ENCODE peak calls at places on chromosomes 16 and 17, in nine cellular contexts. U, A, G, Q, T, M, B, Y and S are unnamed samples.

GRCh38 chr16:59330030-59330670 is 596.0 kb upstream of the GOT2 start:
- DNase-seq in T (no peak), Q (no peak), G (no peak), M (no peak), U (peak), A (no peak), B (no peak), Y (no peak), S (no peak)

GRCh38 chr17:17313350-17313991 is 10.3 kb downstream of the NT5M start:
- DNase-seq in Q (peak), B (no peak), A (peak), M (peak), U (no peak), G (no peak), T (no peak), Y (peak), S (peak)

GRCh38 chr17:4195306-4195705 is 52.3 kb downstream of the CYB5D2 start:
- DNase-seq in B (no peak), U (peak), T (no peak), Y (no peak), Q (no peak), M (no peak), G (no peak), A (no peak), S (no peak)

GRCh38 chr17:54900457-54901229 is at the start of gene TOM1L1:
- DNase-seq in Y (no peak), A (peak), Q (peak), U (peak), M (peak), T (peak), B (peak), G (peak), S (peak)

GRCh38 chr17:19897108-19897854 is 29.5 kb upstream of the ULK2 start:
- DNase-seq in G (no peak), B (peak), U (no peak), M (peak), Y (no peak), A (peak), T (no peak), Q (peak), S (no peak)

GRCh38 chr16:70438325-70438982 is 446 bp downstream of the ST3GAL2 start:
- DNase-seq in A (no peak), U (no peak), Q (peak), T (no peak), G (no peak), Y (peak), M (no peak), B (peak), S (no peak)

GRCh38 chr16:85659805-85660511 is 28.8 kb downstream of the GINS2 start:
- DNase-seq in Q (peak), A (peak), M (peak), Y (peak), B (no peak), U (peak), T (no peak), G (no peak), S (no peak)

GRCh38 chr17:70158180-70158579 is 11.2 kb upstream of the KCNJ2 start:
- DNase-seq in G (no peak), U (no peak), Y (no peak), Q (no peak), T (no peak), M (no peak), A (no peak), B (no peak), S (no peak)

GRCh38 chr17:8986295-8986694 is 20.8 kb upstream of the PIK3R5 start:
- DNase-seq in Q (no peak), B (no peak), U (no peak), A (no peak), M (no peak), G (no peak), Y (no peak), T (no peak), S (no peak)
- TF ChIP-seq CTCF in Q (peak), B (no peak), U (peak), A (peak), M (no peak), G (no peak), Y (no peak), T (peak), S (peak)

DNA sequence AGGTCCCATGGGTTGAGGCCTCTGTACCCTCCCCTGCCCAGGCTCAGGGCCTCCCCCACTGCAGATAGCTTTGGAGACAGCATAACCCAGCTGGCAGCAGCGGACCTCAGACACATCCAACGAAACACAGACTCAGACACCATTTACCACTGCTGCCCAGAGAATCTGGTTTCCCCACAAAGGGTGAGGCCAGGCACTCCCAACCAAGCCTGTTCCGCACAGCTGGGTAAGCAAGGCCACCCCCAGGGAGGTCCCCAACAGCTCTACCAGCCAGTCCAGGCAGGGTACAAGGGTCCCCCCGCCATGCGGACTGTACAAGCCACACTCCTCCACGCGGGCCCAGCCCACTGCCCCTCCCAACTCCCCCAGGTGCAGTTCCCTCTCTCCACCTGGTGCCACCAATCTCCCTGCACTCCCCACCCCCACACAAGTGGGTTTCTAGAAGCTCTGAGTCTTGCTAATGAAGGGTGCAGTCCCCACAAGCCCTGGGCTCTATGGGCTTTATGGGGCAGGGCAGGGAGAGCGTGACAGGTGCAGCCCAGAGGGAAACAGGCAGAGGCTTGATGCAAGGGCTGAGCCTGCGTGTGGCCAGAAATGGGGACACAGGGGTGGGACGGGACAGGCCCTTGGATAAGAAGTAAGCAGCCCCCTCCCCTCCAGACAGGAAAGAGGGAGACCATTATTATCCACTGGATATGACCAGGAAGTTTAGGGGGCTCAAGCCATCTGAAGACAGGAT is 8.8 kb downstream of the RHBDF2 start:
- DNase-seq in A (no peak), B (no peak), T (no peak), G (no peak), M (no peak), Q (peak), Y (peak), U (no peak), S (no peak)
- H3K4me3 ChIP-seq in A (no peak), B (no peak), T (peak), G (peak), M (peak), Q (no peak), Y (peak), U (peak), S (no peak)

DNA sequence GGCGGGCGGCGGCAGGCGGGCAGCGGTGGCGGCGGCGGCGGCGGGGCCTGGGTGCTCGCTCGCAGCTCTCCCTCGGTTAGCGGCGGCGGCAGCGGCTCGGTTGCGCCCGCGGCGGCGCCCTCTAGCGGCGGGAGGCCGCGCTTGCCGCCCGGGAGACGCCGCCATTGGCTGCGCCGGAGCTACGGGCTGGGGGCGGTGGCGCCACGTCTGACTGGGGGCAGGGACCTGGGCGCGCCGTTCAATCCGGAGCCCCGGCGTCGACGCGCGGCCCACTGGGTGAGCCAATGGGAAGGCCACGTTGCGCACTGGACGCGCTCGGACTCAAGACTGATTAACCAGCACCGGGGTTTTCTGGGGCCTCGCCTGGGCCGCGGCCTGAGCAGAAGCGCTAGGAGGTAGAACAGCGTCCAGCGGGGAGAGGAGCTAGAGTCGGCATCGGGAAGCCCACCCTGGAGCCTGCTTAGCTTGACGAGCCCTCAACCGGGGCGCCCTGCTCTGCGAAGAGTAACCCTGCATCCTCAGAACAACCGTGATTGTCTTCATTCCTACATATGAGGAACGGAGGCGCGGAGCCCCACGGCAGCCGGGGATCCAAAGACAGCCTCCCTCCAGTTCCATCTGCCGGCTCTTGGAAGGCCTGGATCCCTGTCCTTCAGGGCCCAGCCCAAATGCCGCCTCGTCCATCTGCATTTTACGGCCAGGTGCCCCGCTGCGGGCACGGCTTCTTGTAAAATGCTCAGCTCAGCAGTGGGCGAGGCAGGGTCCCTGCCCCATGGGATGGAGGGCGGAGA is at the start of gene ZC3H7A:
- DNase-seq in A (peak), T (peak), U (peak), Y (peak), M (peak), B (peak), Q (peak), G (peak), S (peak)
- TF ChIP-seq CTCF in A (peak), T (peak), U (no peak), Y (peak), M (peak), B (peak), Q (peak), G (peak), S (peak)

GRCh38 chr16:17335826-17336492 is 134.8 kb downstream of the XYLT1 start:
- DNase-seq in A (no peak), Y (no peak), Q (no peak), T (no peak), M (no peak), B (no peak), G (no peak), U (no peak), S (no peak)
- H3K4me3 ChIP-seq in A (no peak), Y (no peak), Q (no peak), T (no peak), M (no peak), B (no peak), G (no peak), U (no peak), S (no peak)

GRCh38 chr17:42980766-42981397 is 517 bp downstream of the RUNDC1 start:
- DNase-seq in T (no peak), G (no peak), U (peak), A (peak), Y (peak), M (peak), B (no peak), Q (peak), S (no peak)
- TF ChIP-seq CTCF in T (no peak), G (no peak), U (no peak), A (peak), Y (no peak), M (no peak), B (no peak), Q (peak), S (peak)

GRCh38 chr17:27458524-27458908 is 2.3 kb downstream of the KSR1 start:
- DNase-seq in A (no peak), B (no peak), T (no peak), G (no peak), U (no peak), Y (no peak), Q (no peak), M (no peak), S (no peak)

GRCh38 chr17:27456681-27457404 is 595 bp downstream of the KSR1 start:
- DNase-seq in T (no peak), A (no peak), Y (no peak), G (no peak), M (no peak), Q (peak), U (no peak), B (peak), S (no peak)

GRCh38 chr17:27457405-27457730 is 1.1 kb downstream of the KSR1 start:
- DNase-seq in Y (no peak), U (no peak), A (no peak), M (no peak), Q (no peak), B (no peak), T (no peak), G (no peak), S (no peak)

GRCh38 chr17:27459433-27459832 is 3.2 kb downstream of the KSR1 start:
- DNase-seq in A (no peak), B (no peak), U (no peak), T (no peak), Q (no peak), Y (no peak), M (no peak), G (no peak), S (no peak)

DNA sequence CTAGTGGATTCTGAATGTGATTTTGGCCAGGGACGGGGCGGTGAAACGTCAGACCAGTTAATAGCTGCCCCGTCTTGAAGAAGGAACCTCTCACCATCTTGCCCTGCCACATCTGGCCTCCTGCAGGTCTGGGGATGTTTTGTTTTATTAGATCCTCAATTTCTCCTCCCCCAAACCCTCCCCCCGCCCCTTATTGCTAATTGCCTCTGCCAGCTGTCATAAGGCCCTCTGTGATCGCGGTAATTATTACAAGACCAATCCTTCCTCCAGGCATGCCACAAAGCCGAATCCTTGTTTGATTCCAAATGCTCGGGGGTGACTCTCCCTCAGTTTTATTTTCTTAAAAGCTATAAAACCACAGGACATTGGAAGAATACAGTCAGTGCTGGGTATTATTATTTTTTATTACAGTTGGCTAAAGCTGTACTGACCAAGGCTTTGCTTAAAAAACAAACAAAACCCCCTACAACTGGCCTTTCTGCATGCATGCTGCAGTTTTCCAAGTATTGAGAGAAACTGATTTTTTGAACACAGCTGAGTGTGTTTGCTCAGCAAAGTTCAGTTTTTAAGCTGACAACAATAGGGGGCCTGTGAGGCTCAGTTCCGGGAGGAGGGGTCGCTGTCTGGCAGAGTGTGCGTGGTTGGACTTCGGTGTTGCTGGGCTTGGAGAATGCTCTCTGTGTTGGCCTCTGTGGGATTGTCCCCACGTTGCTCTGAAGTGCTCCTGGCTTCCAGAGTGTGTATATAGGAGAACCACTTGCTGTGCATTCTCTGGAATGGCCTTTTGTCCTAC is 1.7 kb downstream of the KSR1 start:
- DNase-seq in M (no peak), U (no peak), A (no peak), Y (peak), G (no peak), Q (no peak), T (no peak), B (no peak), S (no peak)
- H3K4me3 ChIP-seq in M (peak), U (peak), A (peak), Y (no peak), G (peak), Q (peak), T (peak), B (peak), S (peak)

DNA sequence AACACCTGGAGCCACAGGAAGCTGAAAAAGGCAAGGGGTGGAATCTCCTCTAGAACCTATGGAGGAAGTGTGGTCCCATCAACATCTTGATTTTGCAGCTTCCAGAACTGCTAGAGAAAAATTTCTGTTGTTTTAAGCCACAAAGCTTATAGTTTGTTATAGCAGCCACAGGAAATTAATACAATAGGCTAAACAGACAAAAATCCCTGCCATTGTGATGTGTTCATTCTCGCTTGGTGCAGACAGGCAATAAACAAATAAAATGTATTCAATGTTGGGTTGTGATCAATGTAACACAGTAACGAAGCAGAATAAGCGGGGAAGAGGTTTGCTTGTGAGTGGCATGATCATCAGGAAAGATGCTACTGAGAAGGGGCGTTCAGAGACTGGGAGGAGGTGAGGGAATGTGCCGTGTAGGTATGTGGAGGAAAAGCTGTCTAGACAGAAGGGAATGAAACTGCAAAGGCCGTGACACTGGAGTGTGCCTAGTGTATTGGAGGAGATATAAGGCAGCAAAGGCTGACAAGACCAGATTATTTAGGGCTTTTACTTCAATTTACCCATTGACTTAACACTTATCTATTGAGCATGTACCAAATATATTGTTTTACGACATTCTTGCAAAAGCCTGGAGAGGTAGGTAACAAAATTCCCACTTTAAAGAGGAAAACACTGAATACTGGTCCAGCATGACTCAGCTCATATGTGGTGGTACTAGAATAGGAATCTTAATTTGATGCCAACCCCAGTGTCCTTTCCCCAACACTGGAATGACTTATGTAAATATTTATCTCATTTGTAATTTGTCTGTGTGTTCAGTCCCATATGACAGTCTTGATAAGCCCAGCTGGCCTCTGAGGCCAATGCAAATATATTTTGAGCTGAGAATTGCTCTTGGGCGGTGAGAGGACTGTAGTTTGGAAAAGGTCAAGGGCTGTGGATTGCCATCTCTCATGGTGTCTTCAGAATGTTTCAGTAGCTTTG is 375.9 kb downstream of the CDH13 start:
- DNase-seq in M (no peak), U (no peak), Q (no peak), A (no peak), Y (no peak), T (peak), B (no peak), G (no peak), S (no peak)
- TF ChIP-seq CTCF in M (no peak), U (no peak), Q (no peak), A (no peak), Y (no peak), T (no peak), B (no peak), G (no peak), S (no peak)